ENCODE peak calls at places on chromosomes 11 and 22, in seven cellular contexts. L, S, K, N, A, X and G are unnamed samples.

GRCh38 chr11:19952101-19952605 is 208.1 kb downstream of the DBX1 start:
- DNase-seq in S (no peak), K (no peak), N (no peak), X (no peak), L (peak), A (no peak), G (no peak)

GRCh38 chr22:25027052-25027525 is 74.6 kb downstream of the KIAA1671 start:
- DNase-seq in L (no peak), A (no peak), X (no peak), S (no peak), K (no peak), N (no peak), G (no peak)

GRCh38 chr22:35592418-35592967 is 24.6 kb downstream of the MB start:
- DNase-seq in L (no peak), A (no peak), K (no peak), N (no peak), X (no peak), S (no peak), G (no peak)

GRCh38 chr11:132186699-132187098 is 816.3 kb downstream of the NTM start:
- DNase-seq in L (no peak), A (no peak), X (no peak), K (no peak), N (no peak), S (peak), G (peak)

GRCh38 chr11:3174387-3174786 is 9.3 kb upstream of the OSBPL5 start:
- DNase-seq in A (no peak), X (no peak), K (no peak), S (no peak), N (no peak), L (no peak), G (no peak)

GRCh38 chr11:92123540-92123939 is 101.1 kb upstream of the FAT3 start:
- DNase-seq in N (no peak), K (no peak), L (peak), X (peak), S (no peak), A (no peak), G (no peak)

GRCh38 chr11:44778200-44779100 is 51.7 kb downstream of the TSPAN18 start:
- DNase-seq in S (no peak), K (no peak), X (no peak), A (peak), N (no peak), L (no peak), G (no peak)

GRCh38 chr11:128054323-128054910 is 532.9 kb downstream of the ETS1 start:
- DNase-seq in S (no peak), N (no peak), L (peak), X (no peak), A (no peak), K (no peak), G (no peak)

GRCh38 chr22:37018815-37019308 is 385 bp downstream of the TST start:
- DNase-seq in X (peak), K (no peak), N (peak), A (peak), L (peak), S (peak), G (peak)

GRCh38 chr11:32231909-32232493 is 141.1 kb downstream of the RCN1 start:
- DNase-seq in N (no peak), S (peak), L (peak), K (no peak), X (peak), A (no peak), G (peak)

GRCh38 chr11:57290288-57290687 is 34.5 kb downstream of the TNKS1BP1 start:
- DNase-seq in N (no peak), X (peak), A (no peak), L (peak), S (no peak), K (no peak), G (no peak)

GRCh38 chr22:45903355-45904149 is 73.4 kb downstream of the WNT7B start:
- DNase-seq in A (no peak), X (peak), S (no peak), N (no peak), L (peak), K (no peak), G (no peak)

GRCh38 chr22:33329398-33329797 is 271.2 kb upstream of the SYN3 start:
- DNase-seq in K (no peak), S (no peak), X (no peak), A (no peak), L (no peak), N (no peak), G (no peak)

GRCh38 chr11:126352934-126353801 is 2.3 kb upstream of the ST3GAL4 start:
- DNase-seq in K (no peak), L (peak), N (no peak), S (peak), A (no peak), X (peak), G (no peak)

GRCh38 chr22:19235874-19236273 is 55.6 kb downstream of the CLTCL1 start:
- DNase-seq in X (no peak), A (no peak), K (no peak), S (no peak), L (no peak), N (no peak), G (no peak)

GRCh38 chr11:32826113-32826512 is 3.6 kb upstream of the PRRG4 start:
- DNase-seq in L (no peak), N (no peak), A (no peak), S (no peak), K (no peak), X (no peak), G (no peak)

GRCh38 chr11:19447150-19447566 is 206.4 kb upstream of the E2F8 start:
- DNase-seq in K (no peak), A (peak), S (no peak), L (peak), N (no peak), X (peak), G (no peak)

DNA sequence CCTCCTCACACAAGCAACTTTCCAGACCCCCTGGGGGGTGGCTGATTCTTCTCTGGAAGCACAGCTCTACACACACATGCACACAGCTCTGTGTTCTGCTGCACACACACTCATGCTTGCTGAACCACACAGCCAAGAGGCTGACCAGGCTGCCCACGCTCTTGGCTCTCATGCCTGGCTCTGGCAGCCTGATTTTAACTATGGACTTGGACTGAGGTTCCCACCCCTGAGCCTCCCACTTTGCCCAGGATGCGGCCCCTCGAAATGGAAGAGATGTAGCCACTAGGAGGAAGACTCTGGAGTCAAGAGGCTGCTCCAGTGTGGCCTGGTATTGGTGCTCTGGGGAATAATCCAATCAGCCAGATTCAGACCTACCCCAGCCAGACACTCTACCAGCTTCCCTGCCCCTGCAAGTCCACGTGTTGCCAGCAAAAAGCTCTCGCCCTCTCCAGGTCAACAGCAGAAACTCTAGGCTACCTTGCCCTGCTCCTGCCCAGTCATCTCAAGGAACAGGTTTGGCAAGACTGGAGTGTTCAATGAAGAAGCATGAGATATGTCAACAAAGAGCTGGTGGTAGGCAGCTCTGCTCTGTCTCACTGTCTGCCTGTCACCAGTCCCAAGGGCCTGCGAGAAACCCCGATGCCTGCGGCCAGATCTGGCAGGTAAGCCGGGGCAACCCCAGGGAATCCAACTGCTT is 8.8 kb upstream of the CASTOR1 start:
- DNase-seq in K (no peak), S (no peak), L (no peak), A (no peak), N (no peak), X (no peak), G (no peak)
- TF ChIP-seq CTCF in K (peak), S (no peak), L (no peak), A (no peak), N (no peak), X (no peak), G (no peak)

GRCh38 chr11:69201048-69201365 is 45.3 kb downstream of the SMIM38 start:
- DNase-seq in A (no peak), X (no peak), N (no peak), L (no peak), K (no peak), S (no peak), G (no peak)
- TF ChIP-seq CTCF in A (no peak), X (no peak), N (no peak), L (no peak), K (no peak), S (no peak), G (no peak)

GRCh38 chr22:50613291-50613981 is 12.8 kb downstream of the MAPK8IP2 start:
- DNase-seq in X (no peak), L (no peak), A (peak), N (no peak), S (peak), K (no peak), G (no peak)
- TF ChIP-seq CTCF in X (no peak), L (no peak), A (peak), N (no peak), S (peak), K (no peak), G (no peak)

DNA sequence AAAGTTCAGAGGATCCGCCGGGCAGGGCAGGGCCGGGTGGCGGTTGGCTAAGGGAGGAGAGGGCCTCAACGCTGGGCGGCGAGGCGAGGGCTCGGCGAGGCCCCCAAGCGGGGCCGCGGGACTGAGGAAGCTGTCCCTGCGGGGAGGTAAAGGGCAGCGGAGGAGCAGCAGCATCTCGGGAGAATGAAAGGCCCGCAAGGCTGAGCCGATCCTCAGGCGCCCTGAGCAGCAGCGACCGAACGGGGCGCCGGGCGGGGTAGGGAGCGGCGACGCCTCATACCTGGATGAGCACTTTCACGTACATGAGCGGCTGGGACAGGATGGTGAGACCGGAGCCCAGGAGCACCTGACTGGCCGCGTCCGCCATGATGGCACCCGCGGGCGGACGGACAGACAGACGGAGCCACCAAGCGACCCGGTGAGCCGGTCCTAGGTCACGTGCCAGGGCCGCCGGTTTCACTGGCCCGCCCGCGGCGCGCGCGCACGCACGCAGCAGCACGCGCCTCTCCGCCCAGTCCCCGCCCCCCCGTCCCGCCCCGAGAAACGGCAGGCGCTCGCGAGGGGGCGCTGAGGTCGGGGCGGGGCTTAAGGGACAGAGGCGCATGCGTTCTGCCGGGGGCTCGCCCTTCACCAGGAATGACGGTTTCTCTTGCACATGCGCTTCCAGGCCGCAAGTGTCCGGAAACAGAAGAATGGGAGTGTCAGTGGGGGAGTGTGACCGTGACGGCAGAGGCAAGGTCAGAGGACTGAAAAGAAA is at the start of gene MTCH2:
- DNase-seq in A (peak), S (peak), L (peak), X (peak), K (peak), N (peak), G (peak)
- TF ChIP-seq CTCF in A (peak), S (no peak), L (no peak), X (no peak), K (peak), N (no peak), G (peak)

GRCh38 chr11:117562111-117562510 is 234.5 kb downstream of the CEP164 start:
- DNase-seq in X (no peak), S (no peak), L (no peak), N (no peak), K (no peak), A (no peak), G (no peak)
- TF ChIP-seq CTCF in X (no peak), S (no peak), L (no peak), N (no peak), K (no peak), A (no peak), G (no peak)